ENCODE peak calls at places on chromosome 9, in nine cellular contexts. One of them, this sample, is unnamed.

GRCh38 chr9:115328228-115328627 is 210.3 kb upstream of the TNC start:
- DNase-seq in A549: no peak
- DNase-seq in mucosa of descending colon: no peak
- DNase-seq in head of caudate nucleus: no peak
- DNase-seq in EL: peak
- DNase-seq in adrenal gland: peak
- DNase-seq in AG09319: peak
- DNase-seq in stimulated activated CD4-positive, alpha-beta T cell treated with anti-CD3 and anti-CD28 coated beads, Interleukin-12 subunit alpha, Interleukin-12 subunit beta, amount 100 ng/mL, for 4 hours: no peak
- DNase-seq in ovary: no peak
- DNase-seq in this sample: no peak

GRCh38 chr9:108478871-108479332 is 376.9 kb downstream of the ACTL7B start:
- DNase-seq in A549: peak
- DNase-seq in mucosa of descending colon: no peak
- DNase-seq in head of caudate nucleus: no peak
- DNase-seq in EL: peak
- DNase-seq in adrenal gland: no peak
- DNase-seq in AG09319: peak
- DNase-seq in stimulated activated CD4-positive, alpha-beta T cell treated with anti-CD3 and anti-CD28 coated beads, Interleukin-12 subunit alpha, Interleukin-12 subunit beta, amount 100 ng/mL, for 4 hours: no peak
- DNase-seq in ovary: no peak
- DNase-seq in this sample: no peak

GRCh38 chr9:21813575-21814473 is 11.4 kb downstream of the MTAP start:
- DNase-seq in A549: no peak
- DNase-seq in mucosa of descending colon: no peak
- DNase-seq in head of caudate nucleus: no peak
- DNase-seq in EL: peak
- DNase-seq in adrenal gland: peak
- DNase-seq in AG09319: peak
- DNase-seq in stimulated activated CD4-positive, alpha-beta T cell treated with anti-CD3 and anti-CD28 coated beads, Interleukin-12 subunit alpha, Interleukin-12 subunit beta, amount 100 ng/mL, for 4 hours: peak
- DNase-seq in ovary: peak
- DNase-seq in this sample: peak

GRCh38 chr9:136398286-136398685 is 1.7 kb downstream of the SNAPC4 start:
- DNase-seq in A549: no peak
- DNase-seq in mucosa of descending colon: no peak
- DNase-seq in head of caudate nucleus: no peak
- DNase-seq in EL: no peak
- DNase-seq in adrenal gland: no peak
- DNase-seq in AG09319: no peak
- DNase-seq in stimulated activated CD4-positive, alpha-beta T cell treated with anti-CD3 and anti-CD28 coated beads, Interleukin-12 subunit alpha, Interleukin-12 subunit beta, amount 100 ng/mL, for 4 hours: no peak
- DNase-seq in ovary: no peak
- DNase-seq in this sample: no peak

GRCh38 chr9:22169243-22169642 is 160.1 kb upstream of the CDKN2B start:
- DNase-seq in A549: no peak
- DNase-seq in mucosa of descending colon: no peak
- DNase-seq in head of caudate nucleus: no peak
- DNase-seq in EL: peak
- DNase-seq in adrenal gland: no peak
- DNase-seq in AG09319: no peak
- DNase-seq in stimulated activated CD4-positive, alpha-beta T cell treated with anti-CD3 and anti-CD28 coated beads, Interleukin-12 subunit alpha, Interleukin-12 subunit beta, amount 100 ng/mL, for 4 hours: no peak
- DNase-seq in ovary: no peak
- DNase-seq in this sample: no peak

GRCh38 chr9:113533335-113534225 is 70.1 kb downstream of the RGS3 start:
- DNase-seq in A549: no peak
- DNase-seq in mucosa of descending colon: no peak
- DNase-seq in head of caudate nucleus: no peak
- DNase-seq in EL: no peak
- DNase-seq in adrenal gland: no peak
- DNase-seq in AG09319: no peak
- DNase-seq in stimulated activated CD4-positive, alpha-beta T cell treated with anti-CD3 and anti-CD28 coated beads, Interleukin-12 subunit alpha, Interleukin-12 subunit beta, amount 100 ng/mL, for 4 hours: no peak
- DNase-seq in ovary: no peak
- DNase-seq in this sample: no peak

GRCh38 chr9:93452710-93453046 is 703 bp downstream of the FAM120AOS start:
- DNase-seq in A549: no peak
- DNase-seq in mucosa of descending colon: no peak
- DNase-seq in head of caudate nucleus: peak
- DNase-seq in EL: no peak
- DNase-seq in adrenal gland: no peak
- DNase-seq in AG09319: no peak
- DNase-seq in stimulated activated CD4-positive, alpha-beta T cell treated with anti-CD3 and anti-CD28 coated beads, Interleukin-12 subunit alpha, Interleukin-12 subunit beta, amount 100 ng/mL, for 4 hours: no peak
- DNase-seq in ovary: peak
- DNase-seq in this sample: peak

GRCh38 chr9:132239518-132239917 is 77.7 kb downstream of the NTNG2 start:
- DNase-seq in A549: no peak
- DNase-seq in mucosa of descending colon: no peak
- DNase-seq in head of caudate nucleus: no peak
- DNase-seq in EL: no peak
- DNase-seq in adrenal gland: no peak
- DNase-seq in AG09319: no peak
- DNase-seq in stimulated activated CD4-positive, alpha-beta T cell treated with anti-CD3 and anti-CD28 coated beads, Interleukin-12 subunit alpha, Interleukin-12 subunit beta, amount 100 ng/mL, for 4 hours: no peak
- DNase-seq in ovary: no peak
- DNase-seq in this sample: no peak

GRCh38 chr9:127159949-127160610 is 37.6 kb upstream of the ANGPTL2 start:
- DNase-seq in A549: no peak
- DNase-seq in mucosa of descending colon: no peak
- DNase-seq in head of caudate nucleus: no peak
- DNase-seq in EL: no peak
- DNase-seq in adrenal gland: peak
- DNase-seq in AG09319: no peak
- DNase-seq in stimulated activated CD4-positive, alpha-beta T cell treated with anti-CD3 and anti-CD28 coated beads, Interleukin-12 subunit alpha, Interleukin-12 subunit beta, amount 100 ng/mL, for 4 hours: no peak
- DNase-seq in ovary: peak
- DNase-seq in this sample: peak

GRCh38 chr9:118331622-118332045 is 627.4 kb downstream of the TLR4 start:
- DNase-seq in A549: peak
- DNase-seq in mucosa of descending colon: no peak
- DNase-seq in head of caudate nucleus: no peak
- DNase-seq in EL: peak
- DNase-seq in adrenal gland: peak
- DNase-seq in AG09319: no peak
- DNase-seq in stimulated activated CD4-positive, alpha-beta T cell treated with anti-CD3 and anti-CD28 coated beads, Interleukin-12 subunit alpha, Interleukin-12 subunit beta, amount 100 ng/mL, for 4 hours: no peak
- DNase-seq in ovary: no peak
- DNase-seq in this sample: no peak

GRCh38 chr9:97243606-97244005 is 63.9 kb upstream of the CCDC180 start:
- DNase-seq in A549: no peak
- DNase-seq in mucosa of descending colon: no peak
- DNase-seq in head of caudate nucleus: no peak
- DNase-seq in EL: peak
- DNase-seq in adrenal gland: no peak
- DNase-seq in AG09319: no peak
- DNase-seq in stimulated activated CD4-positive, alpha-beta T cell treated with anti-CD3 and anti-CD28 coated beads, Interleukin-12 subunit alpha, Interleukin-12 subunit beta, amount 100 ng/mL, for 4 hours: no peak
- DNase-seq in ovary: no peak
- DNase-seq in this sample: no peak

GRCh38 chr9:18137815-18138214 is 336.1 kb upstream of the ADAMTSL1 start:
- DNase-seq in A549: no peak
- DNase-seq in mucosa of descending colon: no peak
- DNase-seq in head of caudate nucleus: no peak
- DNase-seq in EL: no peak
- DNase-seq in adrenal gland: no peak
- DNase-seq in AG09319: no peak
- DNase-seq in stimulated activated CD4-positive, alpha-beta T cell treated with anti-CD3 and anti-CD28 coated beads, Interleukin-12 subunit alpha, Interleukin-12 subunit beta, amount 100 ng/mL, for 4 hours: no peak
- DNase-seq in ovary: no peak
- DNase-seq in this sample: no peak

GRCh38 chr9:99373912-99374311 is 151.8 kb downstream of the SEC61B start:
- DNase-seq in A549: no peak
- DNase-seq in mucosa of descending colon: no peak
- DNase-seq in head of caudate nucleus: no peak
- DNase-seq in EL: no peak
- DNase-seq in adrenal gland: no peak
- DNase-seq in AG09319: no peak
- DNase-seq in stimulated activated CD4-positive, alpha-beta T cell treated with anti-CD3 and anti-CD28 coated beads, Interleukin-12 subunit alpha, Interleukin-12 subunit beta, amount 100 ng/mL, for 4 hours: no peak
- DNase-seq in ovary: no peak
- DNase-seq in this sample: no peak

GRCh38 chr9:87324613-87325194 is 173.0 kb upstream of the DAPK1 start:
- DNase-seq in A549: peak
- DNase-seq in mucosa of descending colon: no peak
- DNase-seq in head of caudate nucleus: no peak
- DNase-seq in EL: peak
- DNase-seq in adrenal gland: no peak
- DNase-seq in AG09319: peak
- DNase-seq in stimulated activated CD4-positive, alpha-beta T cell treated with anti-CD3 and anti-CD28 coated beads, Interleukin-12 subunit alpha, Interleukin-12 subunit beta, amount 100 ng/mL, for 4 hours: no peak
- DNase-seq in ovary: no peak
- DNase-seq in this sample: no peak

GRCh38 chr9:88537743-88538055 is 2.7 kb downstream of the NXNL2 start:
- DNase-seq in A549: peak
- DNase-seq in mucosa of descending colon: no peak
- DNase-seq in head of caudate nucleus: peak
- DNase-seq in EL: peak
- DNase-seq in adrenal gland: peak
- DNase-seq in AG09319: peak
- DNase-seq in stimulated activated CD4-positive, alpha-beta T cell treated with anti-CD3 and anti-CD28 coated beads, Interleukin-12 subunit alpha, Interleukin-12 subunit beta, amount 100 ng/mL, for 4 hours: no peak
- DNase-seq in ovary: peak
- DNase-seq in this sample: peak

GRCh38 chr9:81588148-81588874 is 101.0 kb downstream of the TLE1 start:
- DNase-seq in A549: peak
- DNase-seq in mucosa of descending colon: no peak
- DNase-seq in head of caudate nucleus: no peak
- DNase-seq in EL: no peak
- DNase-seq in adrenal gland: peak
- DNase-seq in AG09319: no peak
- DNase-seq in stimulated activated CD4-positive, alpha-beta T cell treated with anti-CD3 and anti-CD28 coated beads, Interleukin-12 subunit alpha, Interleukin-12 subunit beta, amount 100 ng/mL, for 4 hours: no peak
- DNase-seq in ovary: no peak
- DNase-seq in this sample: peak

GRCh38 chr9:134348404-134349155 is 22.3 kb downstream of the RXRA start:
- DNase-seq in A549: no peak
- DNase-seq in mucosa of descending colon: no peak
- DNase-seq in head of caudate nucleus: peak
- DNase-seq in EL: no peak
- DNase-seq in adrenal gland: no peak
- DNase-seq in AG09319: no peak
- DNase-seq in stimulated activated CD4-positive, alpha-beta T cell treated with anti-CD3 and anti-CD28 coated beads, Interleukin-12 subunit alpha, Interleukin-12 subunit beta, amount 100 ng/mL, for 4 hours: no peak
- DNase-seq in ovary: no peak
- DNase-seq in this sample: no peak

GRCh38 chr9:126207256-126207655 is 119.4 kb upstream of the MVB12B start:
- DNase-seq in A549: no peak
- DNase-seq in mucosa of descending colon: no peak
- DNase-seq in head of caudate nucleus: no peak
- DNase-seq in EL: no peak
- DNase-seq in adrenal gland: no peak
- DNase-seq in AG09319: no peak
- DNase-seq in stimulated activated CD4-positive, alpha-beta T cell treated with anti-CD3 and anti-CD28 coated beads, Interleukin-12 subunit alpha, Interleukin-12 subunit beta, amount 100 ng/mL, for 4 hours: no peak
- DNase-seq in ovary: no peak
- DNase-seq in this sample: no peak

GRCh38 chr9:85900504-85901201 is 40.3 kb upstream of the NAA35 start:
- DNase-seq in A549: peak
- DNase-seq in mucosa of descending colon: no peak
- DNase-seq in head of caudate nucleus: peak
- DNase-seq in EL: peak
- DNase-seq in adrenal gland: no peak
- DNase-seq in AG09319: peak
- DNase-seq in stimulated activated CD4-positive, alpha-beta T cell treated with anti-CD3 and anti-CD28 coated beads, Interleukin-12 subunit alpha, Interleukin-12 subunit beta, amount 100 ng/mL, for 4 hours: peak
- DNase-seq in ovary: no peak
- DNase-seq in this sample: peak

GRCh38 chr9:110615526-110615925 is 36.0 kb upstream of the SVEP1 start:
- DNase-seq in A549: no peak
- DNase-seq in mucosa of descending colon: no peak
- DNase-seq in head of caudate nucleus: no peak
- DNase-seq in EL: peak
- DNase-seq in adrenal gland: no peak
- DNase-seq in AG09319: no peak
- DNase-seq in stimulated activated CD4-positive, alpha-beta T cell treated with anti-CD3 and anti-CD28 coated beads, Interleukin-12 subunit alpha, Interleukin-12 subunit beta, amount 100 ng/mL, for 4 hours: no peak
- DNase-seq in ovary: no peak
- DNase-seq in this sample: no peak

GRCh38 chr9:130946778-130947617 is 8.0 kb upstream of the FIBCD1 start:
- DNase-seq in A549: no peak
- DNase-seq in mucosa of descending colon: no peak
- DNase-seq in head of caudate nucleus: peak
- DNase-seq in EL: no peak
- DNase-seq in adrenal gland: no peak
- DNase-seq in AG09319: no peak
- DNase-seq in stimulated activated CD4-positive, alpha-beta T cell treated with anti-CD3 and anti-CD28 coated beads, Interleukin-12 subunit alpha, Interleukin-12 subunit beta, amount 100 ng/mL, for 4 hours: no peak
- DNase-seq in ovary: no peak
- DNase-seq in this sample: peak

GRCh38 chr9:108551030-108551964 is 304.5 kb downstream of the ACTL7B start:
- DNase-seq in A549: peak
- DNase-seq in mucosa of descending colon: no peak
- DNase-seq in head of caudate nucleus: no peak
- DNase-seq in EL: peak
- DNase-seq in adrenal gland: no peak
- DNase-seq in AG09319: peak
- DNase-seq in stimulated activated CD4-positive, alpha-beta T cell treated with anti-CD3 and anti-CD28 coated beads, Interleukin-12 subunit alpha, Interleukin-12 subunit beta, amount 100 ng/mL, for 4 hours: no peak
- DNase-seq in ovary: no peak
- DNase-seq in this sample: no peak

GRCh38 chr9:281753-282645 is 67.3 kb downstream of the DOCK8 start:
- DNase-seq in A549: no peak
- DNase-seq in mucosa of descending colon: no peak
- DNase-seq in head of caudate nucleus: no peak
- DNase-seq in EL: no peak
- DNase-seq in adrenal gland: no peak
- DNase-seq in AG09319: no peak
- DNase-seq in stimulated activated CD4-positive, alpha-beta T cell treated with anti-CD3 and anti-CD28 coated beads, Interleukin-12 subunit alpha, Interleukin-12 subunit beta, amount 100 ng/mL, for 4 hours: no peak
- DNase-seq in ovary: no peak
- DNase-seq in this sample: no peak

GRCh38 chr9:88433583-88434240 is 45.5 kb downstream of the SPIN1 start:
- DNase-seq in A549: no peak
- DNase-seq in mucosa of descending colon: no peak
- DNase-seq in head of caudate nucleus: no peak
- DNase-seq in EL: peak
- DNase-seq in adrenal gland: no peak
- DNase-seq in AG09319: no peak
- DNase-seq in stimulated activated CD4-positive, alpha-beta T cell treated with anti-CD3 and anti-CD28 coated beads, Interleukin-12 subunit alpha, Interleukin-12 subunit beta, amount 100 ng/mL, for 4 hours: no peak
- DNase-seq in ovary: no peak
- DNase-seq in this sample: no peak

GRCh38 chr9:123399803-123400378 is 43.9 kb downstream of the CRB2 start:
- DNase-seq in A549: peak
- DNase-seq in mucosa of descending colon: no peak
- DNase-seq in head of caudate nucleus: no peak
- DNase-seq in EL: no peak
- DNase-seq in adrenal gland: no peak
- DNase-seq in AG09319: no peak
- DNase-seq in stimulated activated CD4-positive, alpha-beta T cell treated with anti-CD3 and anti-CD28 coated beads, Interleukin-12 subunit alpha, Interleukin-12 subunit beta, amount 100 ng/mL, for 4 hours: no peak
- DNase-seq in ovary: no peak
- DNase-seq in this sample: peak

GRCh38 chr9:129027685-129028191 is 393 bp downstream of the SH3GLB2 start:
- DNase-seq in A549: peak
- DNase-seq in mucosa of descending colon: peak
- DNase-seq in head of caudate nucleus: no peak
- DNase-seq in EL: peak
- DNase-seq in adrenal gland: peak
- DNase-seq in AG09319: no peak
- DNase-seq in stimulated activated CD4-positive, alpha-beta T cell treated with anti-CD3 and anti-CD28 coated beads, Interleukin-12 subunit alpha, Interleukin-12 subunit beta, amount 100 ng/mL, for 4 hours: no peak
- DNase-seq in ovary: peak
- DNase-seq in this sample: no peak

GRCh38 chr9:131545786-131546335 is 538 bp downstream of the PRRT1B start:
- DNase-seq in A549: peak
- DNase-seq in mucosa of descending colon: no peak
- DNase-seq in head of caudate nucleus: no peak
- DNase-seq in EL: no peak
- DNase-seq in adrenal gland: no peak
- DNase-seq in AG09319: no peak
- DNase-seq in stimulated activated CD4-positive, alpha-beta T cell treated with anti-CD3 and anti-CD28 coated beads, Interleukin-12 subunit alpha, Interleukin-12 subunit beta, amount 100 ng/mL, for 4 hours: no peak
- DNase-seq in ovary: no peak
- DNase-seq in this sample: peak

GRCh38 chr9:114299286-114300152 is 23.4 kb upstream of the ORM1 start:
- DNase-seq in A549: no peak
- DNase-seq in mucosa of descending colon: no peak
- DNase-seq in head of caudate nucleus: no peak
- DNase-seq in EL: no peak
- DNase-seq in adrenal gland: peak
- DNase-seq in AG09319: no peak
- DNase-seq in stimulated activated CD4-positive, alpha-beta T cell treated with anti-CD3 and anti-CD28 coated beads, Interleukin-12 subunit alpha, Interleukin-12 subunit beta, amount 100 ng/mL, for 4 hours: no peak
- DNase-seq in ovary: peak
- DNase-seq in this sample: no peak

GRCh38 chr9:94973491-94973941 is 247.0 kb downstream of the AOPEP start:
- DNase-seq in A549: no peak
- DNase-seq in mucosa of descending colon: no peak
- DNase-seq in head of caudate nucleus: no peak
- DNase-seq in EL: peak
- DNase-seq in adrenal gland: no peak
- DNase-seq in AG09319: no peak
- DNase-seq in stimulated activated CD4-positive, alpha-beta T cell treated with anti-CD3 and anti-CD28 coated beads, Interleukin-12 subunit alpha, Interleukin-12 subunit beta, amount 100 ng/mL, for 4 hours: no peak
- DNase-seq in ovary: no peak
- DNase-seq in this sample: no peak

GRCh38 chr9:94156549-94157407 is 72.5 kb downstream of the PTPDC1 start:
- DNase-seq in A549: peak
- DNase-seq in mucosa of descending colon: no peak
- DNase-seq in head of caudate nucleus: peak
- DNase-seq in EL: no peak
- DNase-seq in adrenal gland: peak
- DNase-seq in AG09319: no peak
- DNase-seq in stimulated activated CD4-positive, alpha-beta T cell treated with anti-CD3 and anti-CD28 coated beads, Interleukin-12 subunit alpha, Interleukin-12 subunit beta, amount 100 ng/mL, for 4 hours: no peak
- DNase-seq in ovary: peak
- DNase-seq in this sample: peak

GRCh38 chr9:87650611-87651295 is 75.2 kb upstream of the CTSL start:
- DNase-seq in A549: no peak
- DNase-seq in mucosa of descending colon: no peak
- DNase-seq in head of caudate nucleus: no peak
- DNase-seq in EL: no peak
- DNase-seq in adrenal gland: no peak
- DNase-seq in AG09319: no peak
- DNase-seq in stimulated activated CD4-positive, alpha-beta T cell treated with anti-CD3 and anti-CD28 coated beads, Interleukin-12 subunit alpha, Interleukin-12 subunit beta, amount 100 ng/mL, for 4 hours: no peak
- DNase-seq in ovary: no peak
- DNase-seq in this sample: no peak

This sample was measured in colonic mucosa.